ENCODE peak calls at places on chromosomes 16 and 17, in six cellular contexts. K, B, J, P, M and F are unnamed samples.

GRCh38 chr17:7478276-7479138 is 924 bp downstream of the ZBTB4 start:
- DNase-seq in K (peak), B (peak), J (peak), P (no peak), M (peak), F (peak)

GRCh38 chr17:7538891-7539290 is 10.0 kb upstream of the TNFSF12 start:
- DNase-seq in K (no peak), B (no peak), J (no peak), P (peak), M (no peak), F (no peak)

GRCh38 chr16:14501331-14502255 is 128.5 kb downstream of the PARN start:
- DNase-seq in K (peak), B (peak), J (no peak), P (peak), M (no peak), F (peak)

GRCh38 chr16:85421338-85422123 is 191.6 kb upstream of the GSE1 start:
- DNase-seq in K (no peak), B (no peak), J (no peak), P (no peak), M (no peak), F (no peak)

GRCh38 chr16:29977063-29977462 is 3.4 kb downstream of the TAOK2 start:
- DNase-seq in K (no peak), B (no peak), J (no peak), P (no peak), M (no peak), F (no peak)

GRCh38 chr17:5533486-5534315 is 47.3 kb downstream of the MIS12 start:
- DNase-seq in K (no peak), B (no peak), J (no peak), P (no peak), M (no peak), F (no peak)

GRCh38 chr16:72666267-72666666 is 381.7 kb downstream of the ZFHX3 start:
- DNase-seq in K (no peak), B (no peak), J (no peak), P (no peak), M (no peak), F (no peak)

GRCh38 chr16:11202260-11203091 is 53.5 kb downstream of the SOCS1 start:
- DNase-seq in K (no peak), B (no peak), J (no peak), P (no peak), M (no peak), F (no peak)

GRCh38 chr16:55912022-55912421 is 36.8 kb upstream of the CES5A start:
- DNase-seq in K (peak), B (no peak), J (no peak), P (no peak), M (no peak), F (peak)

GRCh38 chr16:53745126-53745525 is 41.2 kb downstream of the FTO start:
- DNase-seq in K (no peak), B (no peak), J (no peak), P (no peak), M (no peak), F (no peak)

GRCh38 chr17:30021708-30022317 is 80.4 kb downstream of the EFCAB5 start:
- DNase-seq in K (no peak), B (peak), J (peak), P (peak), M (no peak), F (no peak)

GRCh38 chr16:50260206-50261159 is 5.9 kb upstream of the ADCY7 start:
- DNase-seq in K (no peak), B (no peak), J (no peak), P (no peak), M (no peak), F (no peak)

GRCh38 chr16:25707982-25708583 is 16.3 kb downstream of the HS3ST4 start:
- DNase-seq in K (no peak), B (no peak), J (no peak), P (no peak), M (no peak), F (no peak)

GRCh38 chr16:58040945-58041627 is 15.5 kb downstream of the MMP15 start:
- DNase-seq in K (no peak), B (no peak), J (no peak), P (no peak), M (no peak), F (no peak)

GRCh38 chr17:13812350-13812749 is 210.6 kb upstream of the HS3ST3A1 start:
- DNase-seq in K (no peak), B (no peak), J (no peak), P (no peak), M (no peak), F (no peak)

GRCh38 chr16:46801428-46802049 is 29.4 kb downstream of the C16orf87 start:
- DNase-seq in K (no peak), B (no peak), J (no peak), P (no peak), M (no peak), F (no peak)

GRCh38 chr16:8867483-8868271 is 1.1 kb downstream of the CARHSP1 start:
- DNase-seq in K (no peak), B (no peak), J (no peak), P (no peak), M (no peak), F (peak)

GRCh38 chr16:31474778-31475738 is 3.1 kb downstream of the TGFB1I1 start:
- DNase-seq in K (no peak), B (no peak), J (no peak), P (no peak), M (no peak), F (no peak)

GRCh38 chr17:44610871-44611270 is 45.4 kb upstream of the MEIOC start:
- DNase-seq in K (no peak), B (no peak), J (no peak), P (no peak), M (no peak), F (no peak)